ENCODE peak calls at places on chromosome 14, in ten cellular contexts. One of them, this sample, is unnamed.

GRCh38 chr14:26966942-26967341 is 369.1 kb upstream of the NOVA1 start:
- DNase-seq in upper lobe of left lung: no peak
- DNase-seq in left lung: no peak
- DNase-seq in fibroblast of mammary gland: peak; percentile 98
- DNase-seq in AG04450: no peak
- DNase-seq in cardiac muscle cell: no peak
- DNase-seq in tibial nerve: peak; percentile 71
- DNase-seq in stomach: no peak
- DNase-seq in fibroblast of the aortic adventitia: no peak
- DNase-seq in PC-3: peak; percentile 9
- DNase-seq in this sample: peak; percentile 30

GRCh38 chr14:52706724-52707706 is at the start of gene PSMC6:
- DNase-seq in AG04450: peak; percentile 42
- DNase-seq in fibroblast of mammary gland: peak; percentile 81
- DNase-seq in stomach: peak; percentile 96
- DNase-seq in upper lobe of left lung: peak; percentile 97
- DNase-seq in fibroblast of the aortic adventitia: peak; percentile 85
- DNase-seq in tibial nerve: peak; percentile 95
- DNase-seq in cardiac muscle cell: peak; percentile 95
- DNase-seq in left lung: peak; percentile 96
- DNase-seq in PC-3: peak; percentile 91
- DNase-seq in this sample: peak; percentile 99

GRCh38 chr14:61620130-61620946 is 75.0 kb upstream of the HIF1A start:
- DNase-seq in upper lobe of left lung: no peak
- DNase-seq in PC-3: peak; percentile 56
- DNase-seq in fibroblast of mammary gland: peak; percentile 99
- DNase-seq in cardiac muscle cell: no peak
- DNase-seq in stomach: no peak
- DNase-seq in AG04450: peak; percentile 57
- DNase-seq in fibroblast of the aortic adventitia: peak; percentile 99
- DNase-seq in tibial nerve: no peak
- DNase-seq in left lung: no peak
- DNase-seq in this sample: no peak

GRCh38 chr14:55101698-55102097 is 27.4 kb upstream of the LGALS3 start:
- DNase-seq in tibial nerve: no peak
- DNase-seq in stomach: no peak
- DNase-seq in fibroblast of mammary gland: no peak
- DNase-seq in AG04450: no peak
- DNase-seq in left lung: no peak
- DNase-seq in upper lobe of left lung: peak; percentile 14
- DNase-seq in cardiac muscle cell: no peak
- DNase-seq in PC-3: no peak
- DNase-seq in fibroblast of the aortic adventitia: no peak
- DNase-seq in this sample: no peak

GRCh38 chr14:96574171-96574632 is 72.0 kb downstream of the PAPOLA start:
- DNase-seq in tibial nerve: no peak
- DNase-seq in fibroblast of mammary gland: no peak
- DNase-seq in AG04450: no peak
- DNase-seq in PC-3: no peak
- DNase-seq in cardiac muscle cell: no peak
- DNase-seq in upper lobe of left lung: no peak
- DNase-seq in stomach: no peak
- DNase-seq in left lung: no peak
- DNase-seq in fibroblast of the aortic adventitia: no peak
- DNase-seq in this sample: no peak

GRCh38 chr14:50362791-50363733 is 33.6 kb downstream of the CDKL1 start:
- DNase-seq in cardiac muscle cell: no peak
- DNase-seq in tibial nerve: no peak
- DNase-seq in left lung: no peak
- DNase-seq in fibroblast of mammary gland: no peak
- DNase-seq in AG04450: no peak
- DNase-seq in stomach: no peak
- DNase-seq in upper lobe of left lung: no peak
- DNase-seq in fibroblast of the aortic adventitia: no peak
- DNase-seq in PC-3: no peak
- DNase-seq in this sample: no peak

GRCh38 chr14:92646952-92647461 is 101.4 kb downstream of the LGMN start:
- DNase-seq in stomach: no peak
- DNase-seq in cardiac muscle cell: peak; percentile 32
- DNase-seq in AG04450: peak; percentile 84
- DNase-seq in tibial nerve: no peak
- DNase-seq in fibroblast of the aortic adventitia: peak; percentile 98
- DNase-seq in left lung: no peak
- DNase-seq in PC-3: peak; percentile 88
- DNase-seq in fibroblast of mammary gland: peak; percentile 86
- DNase-seq in upper lobe of left lung: no peak
- DNase-seq in this sample: no peak

GRCh38 chr14:68594737-68595380 is 198.0 kb downstream of the ZFP36L1 start:
- DNase-seq in AG04450: no peak
- DNase-seq in stomach: no peak
- DNase-seq in fibroblast of mammary gland: no peak
- DNase-seq in fibroblast of the aortic adventitia: no peak
- DNase-seq in left lung: no peak
- DNase-seq in cardiac muscle cell: no peak
- DNase-seq in tibial nerve: no peak
- DNase-seq in PC-3: no peak
- DNase-seq in upper lobe of left lung: no peak
- DNase-seq in this sample: peak; percentile 81

GRCh38 chr14:72699852-72700257 is 194.0 kb downstream of the DPF3 start:
- DNase-seq in PC-3: no peak
- DNase-seq in fibroblast of the aortic adventitia: peak; percentile 99
- DNase-seq in AG04450: peak; percentile 51
- DNase-seq in tibial nerve: peak; percentile 24
- DNase-seq in upper lobe of left lung: peak; percentile 37
- DNase-seq in cardiac muscle cell: no peak
- DNase-seq in fibroblast of mammary gland: peak; percentile 82
- DNase-seq in stomach: no peak
- DNase-seq in left lung: peak; percentile 72
- DNase-seq in this sample: peak; percentile 51

GRCh38 chr14:65412881-65413738 is 580 bp downstream of the FUT8 start:
- DNase-seq in cardiac muscle cell: peak; percentile 91
- DNase-seq in upper lobe of left lung: peak; percentile 67
- DNase-seq in tibial nerve: peak; percentile 46
- DNase-seq in fibroblast of the aortic adventitia: peak; percentile 64
- DNase-seq in PC-3: peak; percentile 48
- DNase-seq in stomach: peak; percentile 74
- DNase-seq in fibroblast of mammary gland: peak; percentile 66
- DNase-seq in AG04450: peak; percentile 34
- DNase-seq in left lung: peak; percentile 34
- DNase-seq in this sample: peak; percentile 56

GRCh38 chr14:42944284-42944683 is 1337.6 kb downstream of the LRFN5 start:
- DNase-seq in PC-3: peak; percentile 66
- DNase-seq in upper lobe of left lung: no peak
- DNase-seq in AG04450: peak; percentile 26
- DNase-seq in fibroblast of the aortic adventitia: peak; percentile 67
- DNase-seq in tibial nerve: no peak
- DNase-seq in left lung: no peak
- DNase-seq in stomach: no peak
- DNase-seq in fibroblast of mammary gland: peak; percentile 47
- DNase-seq in cardiac muscle cell: no peak
- DNase-seq in this sample: no peak

GRCh38 chr14:64628940-64629403 is 75.3 kb upstream of the PLEKHG3 start:
- DNase-seq in tibial nerve: no peak
- DNase-seq in cardiac muscle cell: no peak
- DNase-seq in stomach: no peak
- DNase-seq in PC-3: peak; percentile 92
- DNase-seq in fibroblast of mammary gland: peak; percentile 88
- DNase-seq in left lung: no peak
- DNase-seq in fibroblast of the aortic adventitia: peak; percentile 65
- DNase-seq in upper lobe of left lung: no peak
- DNase-seq in AG04450: peak; percentile 87
- DNase-seq in this sample: no peak

GRCh38 chr14:51638071-51638944 is 13.4 kb upstream of the FRMD6 start:
- DNase-seq in fibroblast of the aortic adventitia: peak; percentile 68
- DNase-seq in PC-3: no peak
- DNase-seq in AG04450: no peak
- DNase-seq in tibial nerve: peak; percentile 25
- DNase-seq in fibroblast of mammary gland: peak; percentile 67
- DNase-seq in cardiac muscle cell: peak; percentile 61
- DNase-seq in upper lobe of left lung: no peak
- DNase-seq in stomach: no peak
- DNase-seq in left lung: no peak
- DNase-seq in this sample: no peak

DNA sequence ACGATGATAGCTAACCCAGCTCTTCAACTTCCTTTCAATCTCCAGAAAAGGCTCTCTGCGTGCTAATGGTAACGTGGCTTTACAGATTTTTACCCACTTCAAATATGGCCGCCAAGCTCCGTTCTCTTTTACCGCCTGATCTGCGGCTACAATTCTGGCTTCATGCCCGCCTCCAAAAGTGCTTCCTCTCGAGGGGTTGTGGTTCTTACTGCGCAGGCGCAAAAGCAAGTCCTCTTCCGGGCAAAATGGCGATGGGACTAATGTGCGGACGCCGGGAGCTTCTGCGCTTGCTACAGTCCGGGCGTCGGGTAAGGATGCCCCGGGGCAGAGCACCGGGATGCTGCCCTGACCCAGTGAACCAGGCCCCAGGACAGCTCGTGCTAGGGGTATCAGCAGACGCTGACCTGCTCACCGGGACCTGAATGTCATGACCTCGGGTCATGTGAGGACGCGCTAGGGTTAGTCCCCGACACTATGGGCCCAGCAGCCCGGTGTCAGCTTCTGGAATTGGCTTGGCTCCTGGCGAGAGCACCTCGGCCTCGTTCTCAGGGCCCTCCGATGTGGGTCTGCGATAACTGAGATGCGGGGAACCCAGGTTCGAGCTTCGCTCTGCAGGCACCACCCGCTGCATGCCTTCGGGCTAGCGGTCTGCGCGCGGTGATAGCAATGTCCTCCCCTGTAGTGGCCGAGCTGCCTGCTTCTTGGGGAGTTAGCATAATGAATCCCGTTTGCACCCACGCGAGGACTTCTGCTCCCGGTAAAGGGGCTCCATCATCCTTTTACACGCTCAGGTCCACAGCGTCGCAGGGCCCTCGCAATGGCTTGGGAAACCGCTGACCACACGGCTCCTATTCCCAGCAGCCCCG is at the start of gene OXA1L:
- DNase-seq in tibial nerve: peak; percentile 97
- DNase-seq in cardiac muscle cell: peak; percentile 97
- DNase-seq in fibroblast of mammary gland: peak; percentile 97
- DNase-seq in fibroblast of the aortic adventitia: peak; percentile 99
- DNase-seq in AG04450: peak; percentile 95
- DNase-seq in PC-3: peak; percentile 98
- DNase-seq in stomach: peak; percentile 99
- DNase-seq in left lung: peak; percentile 98
- DNase-seq in upper lobe of left lung: peak; percentile 96
- DNase-seq in this sample: peak; percentile 99
- H3K4me3 ChIP-seq in tibial nerve: peak within 1 kb of the TSS; percentile 78
- H3K4me3 ChIP-seq in cardiac muscle cell: peak within 1 kb of the TSS; percentile 85
- H3K4me3 ChIP-seq in fibroblast of mammary gland: peak within 1 kb of the TSS; percentile 83
- H3K4me3 ChIP-seq in fibroblast of the aortic adventitia: peak within 1 kb of the TSS; percentile 98
- H3K4me3 ChIP-seq in AG04450: peak within 1 kb of the TSS; percentile 100
- H3K4me3 ChIP-seq in PC-3: peak within 1 kb of the TSS; percentile 98
- H3K4me3 ChIP-seq in stomach: peak within 1 kb of the TSS; percentile 87
- H3K4me3 ChIP-seq in left lung: peak within 1 kb of the TSS; percentile 93
- H3K4me3 ChIP-seq in upper lobe of left lung: peak within 1 kb of the TSS; percentile 84
- H3K4me3 ChIP-seq in this sample: peak within 1 kb of the TSS; percentile 78

DNA sequence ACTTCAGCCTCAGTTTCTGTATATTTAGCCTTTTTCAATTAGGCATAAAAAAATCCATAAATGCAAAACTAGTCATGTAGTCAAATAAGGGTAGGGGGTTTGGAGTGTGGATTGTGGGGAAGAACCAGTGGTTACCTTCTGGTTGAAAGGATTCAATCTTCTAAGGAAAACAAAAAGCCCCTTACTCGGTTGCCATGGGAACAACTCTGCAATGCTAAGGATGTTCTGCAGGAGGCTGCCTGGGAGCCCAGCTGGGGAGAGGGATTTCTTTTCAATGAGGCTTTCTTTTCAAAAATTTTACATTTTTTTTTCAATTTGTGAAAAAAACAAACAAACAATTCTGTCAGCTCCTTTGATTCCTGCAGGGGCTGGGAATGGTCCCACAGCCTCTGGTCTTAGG is 67.2 kb downstream of the SLC8A3 start:
- DNase-seq in cardiac muscle cell: no peak
- DNase-seq in tibial nerve: no peak
- DNase-seq in AG04450: no peak
- DNase-seq in fibroblast of mammary gland: no peak
- DNase-seq in PC-3: no peak
- DNase-seq in fibroblast of the aortic adventitia: no peak
- DNase-seq in upper lobe of left lung: no peak
- DNase-seq in left lung: no peak
- DNase-seq in stomach: no peak
- DNase-seq in this sample: peak; percentile 26
- H3K4me3 ChIP-seq in cardiac muscle cell: no peak overlapping the region
- H3K4me3 ChIP-seq in tibial nerve: no peak overlapping the region
- H3K4me3 ChIP-seq in AG04450: no peak overlapping the region
- H3K4me3 ChIP-seq in fibroblast of mammary gland: no peak overlapping the region
- H3K4me3 ChIP-seq in PC-3: no peak overlapping the region
- H3K4me3 ChIP-seq in fibroblast of the aortic adventitia: no peak overlapping the region
- H3K4me3 ChIP-seq in upper lobe of left lung: no peak overlapping the region
- H3K4me3 ChIP-seq in left lung: no peak overlapping the region
- H3K4me3 ChIP-seq in stomach: no peak overlapping the region
- H3K4me3 ChIP-seq in this sample: no peak overlapping the region

GRCh38 chr14:60220917-60221316 is 28.1 kb upstream of the PPM1A start:
- DNase-seq in AG04450: no peak
- DNase-seq in cardiac muscle cell: no peak
- DNase-seq in tibial nerve: no peak
- DNase-seq in fibroblast of the aortic adventitia: no peak
- DNase-seq in left lung: no peak
- DNase-seq in stomach: no peak
- DNase-seq in upper lobe of left lung: no peak
- DNase-seq in PC-3: no peak
- DNase-seq in fibroblast of mammary gland: no peak
- DNase-seq in this sample: no peak
- H3K4me3 ChIP-seq in AG04450: no peak overlapping the region
- H3K4me3 ChIP-seq in cardiac muscle cell: no peak overlapping the region
- H3K4me3 ChIP-seq in tibial nerve: no peak overlapping the region
- H3K4me3 ChIP-seq in fibroblast of the aortic adventitia: no peak overlapping the region
- H3K4me3 ChIP-seq in left lung: no peak overlapping the region
- H3K4me3 ChIP-seq in stomach: no peak overlapping the region
- H3K4me3 ChIP-seq in upper lobe of left lung: no peak overlapping the region
- H3K4me3 ChIP-seq in PC-3: no peak overlapping the region
- H3K4me3 ChIP-seq in fibroblast of mammary gland: no peak overlapping the region
- H3K4me3 ChIP-seq in this sample: no peak overlapping the region

GRCh38 chr14:77181603-77182437 is at the start of gene TMEM63C:
- DNase-seq in AG04450: no peak
- DNase-seq in fibroblast of mammary gland: no peak
- DNase-seq in stomach: peak; percentile 52
- DNase-seq in cardiac muscle cell: peak; percentile 84
- DNase-seq in PC-3: peak; percentile 98
- DNase-seq in fibroblast of the aortic adventitia: no peak
- DNase-seq in left lung: no peak
- DNase-seq in tibial nerve: no peak
- DNase-seq in upper lobe of left lung: no peak
- DNase-seq in this sample: no peak
- H3K4me3 ChIP-seq in AG04450: no peak within 1 kb of the TSS
- H3K4me3 ChIP-seq in fibroblast of mammary gland: no peak within 1 kb of the TSS
- H3K4me3 ChIP-seq in stomach: peak within 1 kb of the TSS; percentile 36
- H3K4me3 ChIP-seq in cardiac muscle cell: peak within 1 kb of the TSS; percentile 37
- H3K4me3 ChIP-seq in PC-3: peak within 1 kb of the TSS; percentile 85
- H3K4me3 ChIP-seq in fibroblast of the aortic adventitia: peak within 1 kb of the TSS; percentile 17
- H3K4me3 ChIP-seq in left lung: no peak within 1 kb of the TSS
- H3K4me3 ChIP-seq in tibial nerve: peak within 1 kb of the TSS; percentile 31
- H3K4me3 ChIP-seq in upper lobe of left lung: no peak within 1 kb of the TSS
- H3K4me3 ChIP-seq in this sample: peak within 1 kb of the TSS; percentile 5

GRCh38 chr14:48350971-48351370 is 675.6 kb upstream of the MDGA2 start:
- DNase-seq in fibroblast of mammary gland: no peak
- DNase-seq in upper lobe of left lung: no peak
- DNase-seq in fibroblast of the aortic adventitia: no peak
- DNase-seq in left lung: no peak
- DNase-seq in AG04450: no peak
- DNase-seq in PC-3: peak; percentile 91
- DNase-seq in cardiac muscle cell: no peak
- DNase-seq in tibial nerve: no peak
- DNase-seq in stomach: no peak
- DNase-seq in this sample: no peak
- H3K4me3 ChIP-seq in fibroblast of mammary gland: no peak overlapping the region
- H3K4me3 ChIP-seq in upper lobe of left lung: no peak overlapping the region
- H3K4me3 ChIP-seq in fibroblast of the aortic adventitia: no peak overlapping the region
- H3K4me3 ChIP-seq in left lung: no peak overlapping the region
- H3K4me3 ChIP-seq in AG04450: no peak overlapping the region
- H3K4me3 ChIP-seq in PC-3: no peak overlapping the region
- H3K4me3 ChIP-seq in cardiac muscle cell: no peak overlapping the region
- H3K4me3 ChIP-seq in tibial nerve: no peak overlapping the region
- H3K4me3 ChIP-seq in stomach: no peak overlapping the region
- H3K4me3 ChIP-seq in this sample: no peak overlapping the region

This sample was measured in lower leg skin.